ENCODE peak calls at places on chromosomes 5 and 9, in seven cellular contexts. B is H1, W is IMR-90, U is H9, F is mesendoderm, D is mesenchymal stem cell, V is neuronal stem cell. N is an unnamed sample.

GRCh38 chr5:15366676-15367391 is 133.1 kb upstream of the FBXL7 start:
- DNase-seq in B (no peak), W (no peak), U (no peak), F (no peak), D (no peak), V (no peak), N (peak)

GRCh38 chr5:171427318-171428167 is 8.1 kb downstream of the FGF18 start:
- DNase-seq in B (no peak), W (no peak), U (peak), F (no peak), D (no peak), V (no peak), N (no peak)

GRCh38 chr9:109192732-109193361 is 25.8 kb upstream of the FRRS1L start:
- DNase-seq in B (peak), W (peak), U (peak), F (peak), D (no peak), V (peak), N (peak)

GRCh38 chr9:9719373-9720112 is 893.3 kb downstream of the PTPRD start:
- DNase-seq in B (no peak), W (no peak), U (peak), F (no peak), D (no peak), V (no peak), N (no peak)

GRCh38 chr5:147913786-147914185 is 7.4 kb upstream of the C5orf46 start:
- DNase-seq in B (no peak), W (no peak), U (no peak), F (no peak), D (no peak), V (no peak), N (no peak)

GRCh38 chr5:50927953-50928352 is 261.5 kb downstream of the PARP8 start:
- DNase-seq in B (no peak), W (no peak), U (no peak), F (no peak), D (no peak), V (no peak), N (no peak)

GRCh38 chr5:29214821-29215220 is 1978.7 kb upstream of the CDH6 start:
- DNase-seq in B (no peak), W (no peak), U (no peak), F (no peak), D (peak), V (no peak), N (no peak)

GRCh38 chr5:103138202-103138601 is 18.1 kb downstream of the PPIP5K2 start:
- DNase-seq in B (no peak), W (no peak), U (no peak), F (no peak), D (no peak), V (no peak), N (no peak)

GRCh38 chr5:31563216-31563615 is 31.1 kb downstream of the C5orf22 start:
- DNase-seq in B (no peak), W (peak), U (no peak), F (no peak), D (no peak), V (no peak), N (no peak)

GRCh38 chr9:116152390-116152789 is 1.2 kb upstream of the PAPPA start:
- DNase-seq in B (no peak), W (peak), U (no peak), F (no peak), D (no peak), V (no peak), N (no peak)

GRCh38 chr9:127627494-127627855 is 15.4 kb downstream of the STXBP1 start:
- DNase-seq in B (no peak), W (no peak), U (no peak), F (no peak), D (no peak), V (no peak), N (no peak)
- H3K18ac ChIP-seq in B (no peak), W (no peak), U (no peak), F (no peak), D (no peak), V (no peak), N (no peak)

DNA sequence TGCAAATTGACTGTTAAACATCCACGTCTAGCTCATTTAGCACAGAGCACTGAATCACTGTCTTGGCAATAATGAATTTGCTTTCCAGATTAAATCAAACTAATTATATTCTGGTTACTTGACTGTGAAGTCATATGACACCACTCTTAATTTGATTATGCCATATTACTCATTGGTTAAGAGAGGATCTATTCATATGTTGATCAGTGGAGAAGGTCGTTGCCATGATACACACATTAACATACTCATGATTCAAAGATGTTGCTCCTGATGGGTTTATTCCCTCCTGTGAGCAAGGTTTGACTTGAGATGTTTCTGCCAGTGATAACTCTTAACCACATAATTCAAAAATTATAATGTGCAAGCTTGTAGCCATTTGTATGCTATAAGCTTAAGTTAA is 644.6 kb downstream of the EFNA5 start:
- DNase-seq in B (no peak), W (no peak), U (no peak), F (peak), D (no peak), V (no peak), N (no peak)
- H2BK5ac ChIP-seq in B (no peak), W (no peak), U (no peak), F (no peak), D (no peak), V (no peak), N (no peak)

GRCh38 chr9:106058460-106058859 is 364.1 kb downstream of the TMEM38B start:
- DNase-seq in B (no peak), W (no peak), U (no peak), F (no peak), D (no peak), V (no peak), N (no peak)
- H3K18ac ChIP-seq in B (no peak), W (no peak), U (peak), F (no peak), D (no peak), V (peak), N (no peak)

GRCh38 chr9:94853887-94854286 is 127.4 kb downstream of the AOPEP start:
- DNase-seq in B (no peak), W (peak), U (no peak), F (no peak), D (no peak), V (no peak), N (no peak)

GRCh38 chr9:94847486-94847885 is 121.0 kb downstream of the AOPEP start:
- DNase-seq in B (no peak), W (peak), U (no peak), F (no peak), D (no peak), V (no peak), N (no peak)

GRCh38 chr9:94852373-94852772 is 125.9 kb downstream of the AOPEP start:
- DNase-seq in B (no peak), W (no peak), U (no peak), F (no peak), D (no peak), V (no peak), N (no peak)

GRCh38 chr9:94851467-94851866 is 125.0 kb downstream of the AOPEP start:
- DNase-seq in B (no peak), W (no peak), U (no peak), F (no peak), D (no peak), V (no peak), N (no peak)

GRCh38 chr9:94850540-94851434 is 124.3 kb downstream of the AOPEP start:
- DNase-seq in B (no peak), W (no peak), U (no peak), F (no peak), D (no peak), V (no peak), N (no peak)
- H2BK5ac ChIP-seq in B (no peak), W (no peak), U (no peak), F (no peak), D (no peak), V (no peak), N (no peak)

DNA sequence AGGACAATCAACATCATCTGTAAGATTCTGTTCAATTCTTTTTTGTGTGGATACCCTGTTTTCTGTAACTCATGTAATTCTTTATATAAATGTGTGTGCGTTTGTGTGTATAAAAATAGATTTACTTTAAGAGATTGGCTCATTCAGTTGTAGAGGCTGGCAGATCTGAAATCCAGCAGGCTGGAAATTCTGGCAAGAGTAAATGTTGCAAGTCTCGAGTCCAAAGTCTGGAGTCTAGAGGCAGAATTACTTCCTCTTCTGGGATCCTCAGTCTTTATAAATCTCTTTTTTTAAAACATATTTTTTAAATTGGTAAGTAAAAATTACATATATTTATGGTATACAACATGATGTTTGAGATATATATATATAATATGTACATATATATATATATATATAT is 202.1 kb upstream of the TMEM161B start:
- DNase-seq in B (no peak), W (no peak), U (no peak), F (no peak), D (no peak), V (no peak), N (no peak)
- H3K18ac ChIP-seq in B (no peak), W (no peak), U (no peak), F (no peak), D (no peak), V (no peak), N (no peak)

GRCh38 chr5:88837817-88838216 is 45.2 kb downstream of the MEF2C start:
- DNase-seq in B (no peak), W (no peak), U (no peak), F (no peak), D (no peak), V (no peak), N (no peak)
- H2BK5ac ChIP-seq in B (no peak), W (no peak), U (no peak), F (no peak), D (no peak), V (no peak), N (no peak)